ENCODE peak calls at places on chromosomes 6 and 20, in six cellular contexts. E, F, P, Y, O and H are unnamed samples.

GRCh38 chr6:906920-907319 is 214.0 kb upstream of the EXOC2 start:
- DNase-seq in E (no peak), F (no peak), P (no peak), Y (no peak), O (no peak), H (no peak)

GRCh38 chr6:10082385-10082784 is 332.5 kb downstream of the TFAP2A start:
- DNase-seq in E (no peak), F (no peak), P (no peak), Y (no peak), O (no peak), H (no peak)

GRCh38 chr20:60967431-60968316 is 284.4 kb upstream of the CDH4 start:
- DNase-seq in E (no peak), F (peak), P (no peak), Y (no peak), O (no peak), H (no peak)

GRCh38 chr20:54680872-54681297 is 205.5 kb downstream of the DOK5 start:
- DNase-seq in E (no peak), F (no peak), P (peak), Y (peak), O (no peak), H (peak)

GRCh38 chr6:130624046-130624445 is 203.2 kb upstream of the SMLR1 start:
- DNase-seq in E (no peak), F (no peak), P (no peak), Y (no peak), O (no peak), H (no peak)

GRCh38 chr6:103002282-103002681 is 1608.8 kb downstream of the GRIK2 start:
- DNase-seq in E (no peak), F (no peak), P (no peak), Y (no peak), O (no peak), H (no peak)

GRCh38 chr6:44129841-44130322 is 2.5 kb downstream of the TMEM63B start:
- DNase-seq in E (no peak), F (no peak), P (no peak), Y (no peak), O (no peak), H (no peak)

GRCh38 chr20:2729251-2729713 is 36.7 kb downstream of the EBF4 start:
- DNase-seq in E (no peak), F (no peak), P (peak), Y (no peak), O (no peak), H (no peak)

GRCh38 chr6:41132254-41132653 is 21.9 kb downstream of the TREML1 start:
- DNase-seq in E (no peak), F (no peak), P (no peak), Y (no peak), O (no peak), H (peak)

GRCh38 chr6:45555981-45556771 is 178.4 kb upstream of the SUPT3H start:
- DNase-seq in E (no peak), F (no peak), P (peak), Y (no peak), O (no peak), H (no peak)

GRCh38 chr6:17418281-17419188 is 25.1 kb downstream of the CAP2 start:
- DNase-seq in E (no peak), F (no peak), P (peak), Y (no peak), O (no peak), H (no peak)